ENCODE peak calls at places on chromosome 4, in five cellular contexts. M, H, Q, G and Y are unnamed samples.

GRCh38 chr4:8618421-8618820 is 25.9 kb downstream of the CPZ start:
- DNase-seq in M (no peak), H (no peak), Q (no peak), G (no peak), Y (no peak)

GRCh38 chr4:3461515-3462291 is 1.4 kb upstream of the DOK7 start:
- DNase-seq in M (peak; percentile 85), H (no peak), Q (peak; percentile 25), G (peak; percentile 68), Y (peak; percentile 69)

GRCh38 chr4:150722908-150723362 is 141.0 kb downstream of the MAB21L2 start:
- DNase-seq in M (peak; percentile 88), H (peak; percentile 49), Q (peak; percentile 90), G (peak; percentile 69), Y (no peak)

GRCh38 chr4:109683621-109684253 is 19.5 kb downstream of the CASP6 start:
- DNase-seq in M (no peak), H (no peak), Q (no peak), G (no peak), Y (no peak)

GRCh38 chr4:98659741-98660507 is 1.5 kb upstream of the TSPAN5 start:
- DNase-seq in M (no peak), H (no peak), Q (peak; percentile 41), G (no peak), Y (no peak)

GRCh38 chr4:7387925-7388324 is 46.8 kb downstream of the PSAPL1 start:
- DNase-seq in M (no peak), H (no peak), Q (no peak), G (no peak), Y (peak; percentile 49)

GRCh38 chr4:150972592-150972991 is 42.5 kb downstream of the LRBA start:
- DNase-seq in M (no peak), H (no peak), Q (peak; percentile 2), G (no peak), Y (no peak)

GRCh38 chr4:122458625-122459024 is 2.1 kb upstream of the IL2 start:
- DNase-seq in M (no peak), H (no peak), Q (peak; percentile 4), G (no peak), Y (no peak)

GRCh38 chr4:162163892-162164759 is at the start of gene FSTL5:
- DNase-seq in M (no peak), H (peak; percentile 1), Q (peak; percentile 45), G (peak; percentile 51), Y (peak; percentile 76)

GRCh38 chr4:8072235-8072968 is 86.2 kb downstream of the ABLIM2 start:
- DNase-seq in M (peak; percentile 12), H (no peak), Q (no peak), G (no peak), Y (peak; percentile 54)

GRCh38 chr4:153467154-153467896 is 1.2 kb downstream of the TMEM131L start:
- DNase-seq in M (peak; percentile 66), H (no peak), Q (no peak), G (peak; percentile 80), Y (peak; percentile 87)

GRCh38 chr4:139986621-139987510 is 167.1 kb downstream of the MAML3 start:
- DNase-seq in M (no peak), H (no peak), Q (peak; percentile 51), G (no peak), Y (no peak)

GRCh38 chr4:88823058-88823919 is 125.7 kb upstream of the NAP1L5 start:
- DNase-seq in M (peak; percentile 94), H (peak; percentile 53), Q (peak; percentile 99), G (peak; percentile 89), Y (peak; percentile 32)

GRCh38 chr4:88822034-88822433 is 124.4 kb upstream of the NAP1L5 start:
- DNase-seq in M (no peak), H (no peak), Q (no peak), G (no peak), Y (no peak)

GRCh38 chr4:88818650-88819470 is 121.2 kb upstream of the NAP1L5 start:
- DNase-seq in M (peak; percentile 50), H (no peak), Q (peak; percentile 66), G (peak; percentile 36), Y (peak; percentile 8)

GRCh38 chr4:88817740-88818139 is 120.1 kb upstream of the NAP1L5 start:
- DNase-seq in M (no peak), H (no peak), Q (no peak), G (no peak), Y (no peak)

DNA sequence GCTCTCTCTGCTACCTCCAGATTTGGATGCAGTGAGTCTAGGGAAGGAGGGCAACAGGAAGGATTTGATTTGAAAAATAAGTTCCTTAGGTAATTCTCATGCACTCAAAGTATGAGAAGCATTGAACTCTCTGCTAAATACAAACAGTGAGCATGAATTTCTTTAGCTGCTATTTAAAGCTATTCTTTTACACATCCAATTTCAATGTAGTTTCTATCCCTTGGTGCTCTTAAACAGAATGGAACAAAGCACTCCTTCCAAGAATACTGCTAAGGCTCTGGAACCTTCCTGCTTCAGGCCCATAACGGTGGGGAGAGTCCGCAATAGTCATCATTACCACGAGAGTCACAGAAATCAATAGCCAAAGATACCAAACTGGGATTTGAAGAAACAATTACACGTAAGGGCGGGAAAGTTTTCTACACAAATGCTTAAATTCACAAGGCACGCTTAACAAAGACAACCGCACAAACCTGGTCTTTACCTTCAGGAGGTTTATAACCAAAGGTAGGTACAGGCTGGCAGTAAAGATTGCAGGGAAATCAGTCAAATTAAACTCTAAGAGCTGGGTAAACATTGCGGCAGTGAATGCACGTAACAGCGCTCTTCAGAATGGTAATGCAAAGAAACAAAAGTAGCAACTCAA is 123.2 kb upstream of the NAP1L5 start:
- DNase-seq in M (no peak), H (no peak), Q (no peak), G (no peak), Y (no peak)
- H3K4me3 ChIP-seq in M (peak overlapping the region; percentile 39), H (peak overlapping the region; percentile 78), Q (peak overlapping the region; percentile 49), G (peak overlapping the region; percentile 43), Y (no peak overlapping the region)

GRCh38 chr4:744212-744841 is 38.7 kb downstream of the PCGF3 start:
- DNase-seq in M (no peak), H (no peak), Q (no peak), G (no peak), Y (peak; percentile 69)
- H3K36me3 ChIP-seq in M (no peaks in the 10 kb centered on the region), H (peaks cover 30% of the 10 kb centered on the region), Q (peaks cover 7% of the 10 kb centered on the region), G (peaks cover 5% of the 10 kb centered on the region), Y (peaks cover 10% of the 10 kb centered on the region)

DNA sequence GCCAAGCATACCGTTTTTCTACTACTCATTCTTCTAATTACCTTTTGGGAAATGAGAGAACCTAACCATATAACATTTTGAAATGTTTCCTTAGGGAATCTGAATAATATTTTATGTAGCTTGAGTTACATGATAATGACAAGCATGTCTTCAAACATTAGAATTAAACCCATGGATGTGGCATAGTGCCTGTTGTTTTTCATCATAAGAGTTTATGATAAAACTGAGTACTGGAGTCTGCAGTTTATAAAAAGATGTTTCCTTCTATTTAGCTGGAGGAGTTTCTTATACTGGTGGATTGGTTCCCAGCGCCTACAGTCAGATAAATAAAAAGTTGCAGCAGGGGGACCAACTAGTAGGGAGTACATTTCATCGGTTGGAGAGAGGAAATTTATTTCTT is 70.1 kb upstream of the PCDH18 start:
- DNase-seq in M (no peak), H (no peak), Q (no peak), G (no peak), Y (no peak)
- H3K4me3 ChIP-seq in M (no peak overlapping the region), H (no peak overlapping the region), Q (no peak overlapping the region), G (no peak overlapping the region), Y (no peak overlapping the region)

DNA sequence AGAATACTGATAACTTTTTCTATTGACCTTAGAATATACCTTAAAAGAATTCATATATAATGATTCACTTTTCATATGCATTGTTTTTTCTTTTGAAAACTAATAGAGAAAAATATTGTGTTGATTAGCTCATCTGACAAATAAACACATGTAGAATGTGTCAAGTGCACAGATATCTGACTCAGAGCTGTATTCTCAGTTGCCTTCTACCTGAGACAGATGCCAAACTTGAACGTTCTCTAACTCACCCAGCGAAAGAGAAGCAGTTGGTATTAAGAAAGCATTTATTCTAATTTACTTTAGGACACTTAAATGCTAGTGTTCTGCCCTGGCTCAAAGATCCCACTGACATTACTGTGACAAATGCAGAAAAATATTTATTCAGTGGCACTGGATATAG is 28.1 kb downstream of the USP53 start:
- DNase-seq in M (no peak), H (no peak), Q (no peak), G (no peak), Y (no peak)
- H3K36me3 ChIP-seq in M (peaks cover 1% of the 10 kb centered on the region), H (peaks cover 21% of the 10 kb centered on the region), Q (peaks cover 35% of the 10 kb centered on the region), G (peaks cover 9% of the 10 kb centered on the region), Y (no peaks in the 10 kb centered on the region)

GRCh38 chr4:38667005-38667771 is 3.2 kb downstream of the KLF3 start:
- DNase-seq in M (peak; percentile 83), H (peak; percentile 74), Q (peak; percentile 99), G (peak; percentile 81), Y (peak; percentile 75)

GRCh38 chr4:38669233-38669632 is 5.2 kb downstream of the KLF3 start:
- DNase-seq in M (no peak), H (no peak), Q (peak; percentile 53), G (no peak), Y (no peak)

GRCh38 chr4:38665846-38666490 is 2.0 kb downstream of the KLF3 start:
- DNase-seq in M (no peak), H (no peak), Q (no peak), G (no peak), Y (no peak)

GRCh38 chr4:38670061-38670894 is 6.3 kb downstream of the KLF3 start:
- DNase-seq in M (no peak), H (no peak), Q (no peak), G (no peak), Y (peak; percentile 45)

DNA sequence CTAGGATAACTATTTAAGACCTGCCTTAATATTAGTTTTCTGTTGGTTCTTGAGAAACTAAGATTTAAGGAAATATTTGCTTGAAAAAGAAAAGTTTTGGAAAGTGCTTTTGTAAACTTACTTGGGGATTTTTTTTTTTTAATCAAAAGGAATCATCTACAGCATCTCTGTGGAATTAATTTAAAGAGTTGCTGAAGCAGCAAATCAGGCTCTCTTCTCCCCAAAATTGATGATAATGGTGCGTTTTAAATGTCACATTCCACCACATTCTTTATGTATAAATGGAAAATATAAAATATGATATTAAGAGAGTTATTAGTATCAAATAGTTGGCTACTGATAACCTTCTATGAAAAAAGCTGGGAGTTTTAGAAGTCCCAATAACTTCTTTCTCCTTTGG is 4.2 kb downstream of the KLF3 start:
- DNase-seq in M (no peak), H (no peak), Q (no peak), G (no peak), Y (no peak)
- H3K4me3 ChIP-seq in M (no peak overlapping the region), H (peak overlapping the region; percentile 99), Q (no peak overlapping the region), G (no peak overlapping the region), Y (no peak overlapping the region)

GRCh38 chr4:13601060-13601459 is 26.5 kb downstream of the BOD1L1 start:
- DNase-seq in M (no peak), H (no peak), Q (no peak), G (no peak), Y (no peak)
- H3K36me3 ChIP-seq in M (no peaks in the 10 kb centered on the region), H (peaks cover 37% of the 10 kb centered on the region), Q (peaks cover 55% of the 10 kb centered on the region), G (peaks cover 44% of the 10 kb centered on the region), Y (peaks cover 21% of the 10 kb centered on the region)

DNA sequence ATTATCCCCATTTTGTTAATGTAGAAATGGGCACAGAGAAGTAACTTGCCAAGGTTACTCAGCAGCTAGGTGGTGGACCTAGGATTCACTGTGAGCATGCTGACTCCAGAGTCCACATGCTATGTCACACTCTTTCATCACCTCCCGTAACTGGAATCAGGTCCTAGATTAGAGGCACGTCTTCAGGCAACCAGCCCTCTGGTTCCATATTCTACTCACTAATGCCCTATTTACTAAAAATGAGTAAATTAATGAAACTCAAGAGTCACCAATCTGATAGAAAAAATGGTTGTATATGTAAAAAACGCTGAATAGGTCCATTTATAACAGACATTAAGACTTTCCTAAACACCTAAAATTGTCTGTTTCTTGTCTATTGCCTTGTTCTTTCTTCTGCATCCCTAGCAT is 7.7 kb upstream of the RUFY3 start:
- DNase-seq in M (no peak), H (no peak), Q (peak; percentile 29), G (no peak), Y (no peak)
- H3K4me3 ChIP-seq in M (no peak overlapping the region), H (no peak overlapping the region), Q (no peak overlapping the region), G (no peak overlapping the region), Y (no peak overlapping the region)